ENCODE peak calls at places on chromosome 14, in eight cellular contexts. N is stimulated activated CD4-positive, alpha-beta T cell treated with anti-CD3 and anti-CD28 coated beads, Interleukin-1b, Interleukin-23, amount 100 ng/mL, for 4 hours; K is HuH-7.5; Z is NCI-H1105 treated with DMSO at 0.1 percent for 48 hours; D is astrocyte of the cerebellum; J is NCI-H1694; U is NCI-H510A treated with DMSO at 0.1 percent for 48 hours; X is non-pigmented ciliary epithelial cell. E is an unnamed sample.

GRCh38 chr14:105311838-105312237 is 2.7 kb upstream of the PACS2 start:
- DNase-seq in D (no peak), K (no peak), J (no peak), X (no peak), U (no peak), N (no peak), Z (no peak), E (no peak)

GRCh38 chr14:61774861-61775260 is 12.6 kb downstream of the SNAPC1 start:
- DNase-seq in N (no peak), J (no peak), Z (no peak), K (no peak), X (no peak), U (no peak), D (no peak), E (no peak)

GRCh38 chr14:68951051-68951797 is 27.9 kb downstream of the ACTN1 start:
- DNase-seq in N (no peak), Z (no peak), K (no peak), D (peak; percentile 60), U (no peak), X (peak; percentile 73), J (no peak), E (peak; percentile 78)

GRCh38 chr14:104082807-104083206 is 2.7 kb upstream of the ASPG start:
- DNase-seq in D (no peak), X (no peak), K (no peak), J (peak; percentile 34), U (no peak), Z (no peak), N (no peak), E (no peak)

GRCh38 chr14:68664225-68664681 is 128.6 kb downstream of the ZFP36L1 start:
- DNase-seq in J (no peak), U (no peak), Z (no peak), X (no peak), D (no peak), N (no peak), K (no peak), E (no peak)

GRCh38 chr14:33859306-33859705 is 91.6 kb downstream of the EGLN3 start:
- DNase-seq in U (no peak), K (no peak), D (no peak), X (no peak), Z (no peak), N (no peak), J (no peak), E (no peak)

GRCh38 chr14:50862171-50862570 is 9.7 kb upstream of the ABHD12B start:
- DNase-seq in N (no peak), X (no peak), J (no peak), Z (no peak), U (no peak), K (no peak), D (no peak), E (no peak)

GRCh38 chr14:64673748-64674147 is 30.5 kb upstream of the PLEKHG3 start:
- DNase-seq in J (no peak), K (no peak), Z (no peak), D (no peak), N (no peak), X (no peak), U (no peak), E (no peak)

GRCh38 chr14:99138999-99139865 is 132.8 kb downstream of the BCL11B start:
- DNase-seq in Z (no peak), N (no peak), K (no peak), J (no peak), X (no peak), D (no peak), U (no peak), E (no peak)

GRCh38 chr14:62445570-62445969 is 599.7 kb downstream of the KCNH5 start:
- DNase-seq in J (no peak), N (no peak), U (no peak), D (no peak), K (no peak), Z (peak; percentile 4), X (no peak), E (no peak)

GRCh38 chr14:45798659-45799058 is 545.7 kb upstream of the MIS18BP1 start:
- DNase-seq in K (no peak), D (no peak), X (no peak), N (no peak), J (no peak), Z (no peak), U (no peak), E (no peak)

GRCh38 chr14:75417674-75418073 is 10.1 kb upstream of the JDP2 start:
- DNase-seq in K (no peak), D (no peak), N (no peak), Z (no peak), X (no peak), U (no peak), J (no peak), E (peak; percentile 44)

GRCh38 chr14:100580316-100581227 is 6.6 kb downstream of the BEGAIN start:
- DNase-seq in U (no peak), N (no peak), D (no peak), J (no peak), K (no peak), Z (no peak), X (no peak), E (no peak)

GRCh38 chr14:94104731-94105130 is 5.8 kb upstream of the IFI27 start:
- DNase-seq in D (no peak), N (no peak), U (no peak), J (no peak), K (no peak), Z (no peak), X (no peak), E (no peak)

GRCh38 chr14:60025586-60025985 is 66.1 kb upstream of the PCNX4 start:
- DNase-seq in N (no peak), D (no peak), Z (no peak), J (no peak), U (no peak), X (no peak), K (no peak), E (no peak)

GRCh38 chr14:95256776-95257060 is 63.0 kb downstream of the CLMN start:
- DNase-seq in X (no peak), D (no peak), J (no peak), Z (no peak), K (no peak), U (no peak), N (no peak), E (no peak)

GRCh38 chr14:73339846-73340565 is 102.7 kb downstream of the PAPLN start:
- DNase-seq in K (no peak), J (peak; percentile 52), D (no peak), Z (no peak), U (no peak), X (no peak), N (no peak), E (no peak)

GRCh38 chr14:32620303-32620702 is 291.2 kb downstream of the AKAP6 start:
- DNase-seq in K (no peak), J (no peak), N (no peak), U (no peak), Z (no peak), X (peak; percentile 45), D (no peak), E (no peak)

GRCh38 chr14:94021416-94022157 is 4.6 kb upstream of the OTUB2 start:
- DNase-seq in X (no peak), K (no peak), N (no peak), J (no peak), U (no peak), Z (no peak), D (peak; percentile 9), E (no peak)

GRCh38 chr14:59679872-59680271 is 103.3 kb upstream of the CCDC175 start:
- DNase-seq in X (no peak), U (no peak), K (no peak), J (no peak), Z (peak; percentile 88), N (no peak), D (no peak), E (no peak)

GRCh38 chr14:68704736-68705720 is 87.8 kb downstream of the ZFP36L1 start:
- DNase-seq in K (no peak), Z (no peak), D (no peak), J (no peak), X (no peak), N (no peak), U (no peak), E (no peak)

GRCh38 chr14:55000381-55000780 is 26.5 kb downstream of the WDHD1 start:
- DNase-seq in X (peak; percentile 41), D (peak; percentile 66), J (no peak), U (no peak), N (no peak), Z (no peak), K (no peak), E (no peak)

GRCh38 chr14:102390486-102390885 is 27.7 kb downstream of the TECPR2 start:
- DNase-seq in D (peak; percentile 32), X (no peak), K (no peak), U (no peak), Z (no peak), J (no peak), N (no peak), E (no peak)

GRCh38 chr14:69842671-69843407 is 36.4 kb upstream of the SMOC1 start:
- DNase-seq in D (no peak), U (peak; percentile 35), J (no peak), Z (peak; percentile 82), K (no peak), N (no peak), X (no peak), E (no peak)

GRCh38 chr14:93973607-93974006 is 2.8 kb downstream of the ASB2 start:
- DNase-seq in N (no peak), U (no peak), X (no peak), D (no peak), Z (no peak), J (no peak), K (no peak), E (no peak)

GRCh38 chr14:100616854-100617714 is 29.9 kb upstream of the BEGAIN start:
- DNase-seq in J (no peak), D (no peak), K (no peak), Z (no peak), X (no peak), U (peak; percentile 37), N (no peak), E (no peak)

GRCh38 chr14:22839159-22839779 is 2.9 kb downstream of the MMP14 start:
- DNase-seq in J (no peak), X (no peak), U (no peak), K (no peak), Z (no peak), N (no peak), D (no peak), E (no peak)

GRCh38 chr14:30621354-30621953 is 665 bp upstream of the SCFD1 start:
- DNase-seq in X (no peak), D (no peak), N (no peak), Z (no peak), U (peak; percentile 56), J (no peak), K (no peak), E (no peak)

GRCh38 chr14:93239869-93240677 is 33.0 kb downstream of the UBR7 start:
- DNase-seq in K (no peak), N (no peak), U (no peak), J (no peak), Z (no peak), D (peak; percentile 49), X (no peak), E (no peak)

GRCh38 chr14:65413739-65414045 is 1.2 kb downstream of the FUT8 start:
- DNase-seq in J (no peak), N (no peak), U (no peak), K (no peak), X (no peak), Z (no peak), D (no peak), E (no peak)

GRCh38 chr14:70183991-70184390 is 4.8 kb downstream of the SLC8A3 start:
- DNase-seq in X (no peak), J (no peak), D (no peak), N (no peak), K (no peak), U (no peak), Z (no peak), E (no peak)

E was measured in AG09319.